ENCODE peak calls at places on chromosome 1, in five cellular contexts. N is HCEC 1CT, D is suprapubic skin, P is EL, Y is uterus. A is an unnamed sample.

GRCh38 chr1:10733967-10734366 is 62.5 kb downstream of the CASZ1 start:
- DNase-seq in N (no peak), D (no peak), P (no peak), Y (no peak), A (peak)

GRCh38 chr1:19430121-19431068 is 54.9 kb downstream of the CAPZB start:
- DNase-seq in N (peak), D (peak), P (peak), Y (no peak), A (no peak)

GRCh38 chr1:15014521-15014920 is 139.0 kb upstream of the TMEM51 start:
- DNase-seq in N (no peak), D (no peak), P (no peak), Y (no peak), A (no peak)

GRCh38 chr1:98048234-98048633 is 127.4 kb upstream of the DPYD start:
- DNase-seq in N (peak), D (peak), P (peak), Y (peak), A (peak)

GRCh38 chr1:228142616-228143203 is 2.6 kb downstream of the GUK1 start:
- DNase-seq in N (no peak), D (peak), P (no peak), Y (no peak), A (no peak)

GRCh38 chr1:1349256-1350012 is at the start of gene DVL1:
- DNase-seq in N (peak), D (no peak), P (peak), Y (peak), A (no peak)

GRCh38 chr1:181981821-181982220 is 79.7 kb downstream of the ZNF648 start:
- DNase-seq in N (no peak), D (no peak), P (no peak), Y (no peak), A (no peak)

GRCh38 chr1:42168397-42168682 is 3.8 kb upstream of the GUCA2A start:
- DNase-seq in N (no peak), D (no peak), P (no peak), Y (no peak), A (peak)

GRCh38 chr1:67723620-67724019 is 38.6 kb downstream of the GADD45A start:
- DNase-seq in N (peak), D (no peak), P (peak), Y (no peak), A (no peak)

GRCh38 chr1:9598316-9598700 is 9.6 kb downstream of the TMEM201 start:
- DNase-seq in N (no peak), D (no peak), P (no peak), Y (no peak), A (no peak)

GRCh38 chr1:205739348-205740160 is 10.4 kb downstream of the NUCKS1 start:
- DNase-seq in N (peak), D (no peak), P (peak), Y (no peak), A (no peak)

GRCh38 chr1:162822391-162823200 is 32.1 kb downstream of the HSD17B7 start:
- DNase-seq in N (peak), D (no peak), P (peak), Y (no peak), A (no peak)

GRCh38 chr1:217181205-217181746 is 449.6 kb downstream of the GPATCH2 start:
- DNase-seq in N (no peak), D (no peak), P (no peak), Y (no peak), A (no peak)